ENCODE peak calls at places on chromosomes 3 and 15, in nine cellular contexts. I is endothelial cell of umbilical vein, N is IMR-90, M is aorta, R is lower lobe of right lung, Z is A549, J is fibroblast of lung, K is heart left ventricle, C is adrenal gland. T is an unnamed sample. For H3K4me1, the result is how much of the 10 kb centered on the place peaks cover.

GRCh38 chr15:66628976-66629723 is 63.4 kb upstream of the LCTL start:
- DNase-seq in I (no peak), J (no peak), N (no peak), M (no peak), C (no peak), R (peak), K (no peak), Z (no peak), T (no peak)

GRCh38 chr3:43581343-43581742 is 40.5 kb downstream of the ANO10 start:
- DNase-seq in N (peak), Z (no peak), M (no peak), I (no peak), K (no peak), R (no peak), C (no peak), J (peak), T (no peak)

GRCh38 chr15:70509282-70510272 is 253.8 kb downstream of the UACA start:
- DNase-seq in Z (no peak), K (no peak), C (no peak), I (no peak), M (no peak), J (no peak), R (no peak), N (no peak), T (no peak)

GRCh38 chr15:40354408-40355171 is 3.4 kb upstream of the DISP2 start:
- DNase-seq in I (peak), N (peak), R (no peak), C (no peak), J (peak), M (no peak), K (no peak), Z (no peak), T (no peak)

GRCh38 chr3:186506846-186507245 is 37.3 kb downstream of the CRYGS start:
- DNase-seq in Z (no peak), I (no peak), M (no peak), J (no peak), C (no peak), K (no peak), N (no peak), R (no peak), T (no peak)

GRCh38 chr3:57221883-57222282 is 5.6 kb upstream of the APPL1 start:
- DNase-seq in K (no peak), C (no peak), Z (peak), M (no peak), R (no peak), N (peak), J (peak), I (peak), T (no peak)

GRCh38 chr3:193982258-193982659 is 153.7 kb upstream of the HES1 start:
- DNase-seq in K (peak), J (peak), C (no peak), N (no peak), M (peak), R (peak), Z (no peak), I (peak), T (no peak)

GRCh38 chr15:57510647-57511046 is 81.1 kb upstream of the MYZAP start:
- DNase-seq in I (peak), J (peak), R (no peak), Z (no peak), N (peak), M (no peak), C (no peak), K (peak), T (no peak)

GRCh38 chr15:38888701-38889154 is 324.1 kb upstream of the RASGRP1 start:
- DNase-seq in R (no peak), M (no peak), K (no peak), I (no peak), N (no peak), Z (no peak), C (no peak), J (no peak), T (no peak)

DNA sequence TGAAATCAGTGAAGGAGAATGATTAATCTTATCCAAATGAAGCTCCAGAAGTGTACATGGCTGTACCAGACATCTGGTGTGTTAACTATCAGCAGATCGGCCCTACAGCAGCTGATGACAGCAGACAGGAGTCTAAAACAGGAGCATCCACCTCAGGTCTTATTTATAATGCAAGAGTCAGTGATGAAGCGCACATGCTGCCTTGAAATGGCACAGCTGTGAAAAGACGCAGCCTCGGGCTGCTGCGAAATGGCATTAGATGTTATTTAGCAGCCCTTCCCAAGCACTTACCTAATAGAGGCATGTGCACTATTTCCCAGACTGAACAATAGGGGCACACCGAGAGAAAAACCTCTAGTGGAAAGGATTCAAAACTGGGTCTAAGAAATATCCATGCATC is 472.3 kb upstream of the CBLB start:
- DNase-seq in M (no peak), N (peak), Z (no peak), I (no peak), K (no peak), R (no peak), C (no peak), J (peak), T (no peak)
- H3K4me3 ChIP-seq in M (no peak), N (no peak), Z (no peak), I (no peak), K (no peak), R (peak), C (peak), J (peak), T (no peak)

GRCh38 chr15:63531586-63531985 is 27.2 kb downstream of the USP3 start:
- DNase-seq in M (no peak), N (no peak), C (no peak), J (no peak), I (no peak), R (no peak), K (no peak), Z (no peak), T (no peak)
- H3K27ac ChIP-seq in M (no peak), N (no peak), C (no peak), J (no peak), I (no peak), R (no peak), K (no peak), Z (no peak), T (no peak)

GRCh38 chr3:51434110-51434509 is 43.0 kb downstream of the RBM15B start:
- DNase-seq in C (no peak), K (no peak), R (no peak), Z (no peak), M (no peak), N (no peak), I (no peak), J (no peak), T (no peak)
- H3K4me1 ChIP-seq in C (under half), K (under half), R (under half), Z (under half), M (under half), N (under half), I (under half), J (under half), T (under half)

GRCh38 chr3:196098365-196098764 is 16.5 kb upstream of the TFRC start:
- DNase-seq in R (no peak), M (no peak), Z (no peak), C (no peak), I (no peak), K (no peak), J (no peak), N (no peak), T (no peak)

GRCh38 chr3:196093271-196094111 is 11.6 kb upstream of the TFRC start:
- DNase-seq in M (peak), R (no peak), Z (no peak), I (no peak), K (no peak), C (no peak), N (peak), J (peak), T (no peak)

GRCh38 chr3:196096382-196096953 is 14.6 kb upstream of the TFRC start:
- DNase-seq in K (peak), I (no peak), J (no peak), R (no peak), M (peak), N (no peak), C (peak), Z (no peak), T (no peak)

GRCh38 chr3:196097373-196098154 is 15.7 kb upstream of the TFRC start:
- DNase-seq in I (no peak), R (no peak), K (no peak), M (no peak), N (no peak), C (no peak), J (no peak), Z (no peak), T (no peak)
- H3K4me3 ChIP-seq in I (no peak), R (no peak), K (no peak), M (no peak), N (no peak), C (no peak), J (no peak), Z (no peak), T (no peak)

DNA sequence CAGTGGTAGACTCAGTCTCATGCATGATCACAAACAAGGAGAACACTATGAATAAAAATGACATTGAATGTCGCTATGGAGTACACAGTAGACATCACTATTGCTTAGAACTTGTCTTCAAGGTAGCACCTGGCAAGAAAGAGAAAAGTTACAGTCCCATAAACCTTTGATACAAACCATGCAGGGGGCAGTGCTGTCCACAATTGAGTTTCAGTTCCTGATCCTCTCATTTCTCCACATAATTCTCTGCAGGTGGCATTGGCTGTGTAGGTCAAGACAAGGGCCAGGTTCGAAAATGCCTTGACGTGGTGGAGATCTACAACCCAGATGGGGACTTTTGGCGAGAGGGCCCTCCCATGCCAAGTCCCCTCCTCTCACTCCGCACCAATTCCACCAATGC is 47.9 kb downstream of the KBTBD12 start:
- DNase-seq in Z (no peak), I (no peak), M (no peak), C (no peak), R (no peak), J (no peak), N (no peak), K (no peak), T (no peak)
- H3K27ac ChIP-seq in Z (no peak), I (no peak), M (no peak), C (no peak), R (no peak), J (no peak), N (no peak), K (peak), T (no peak)

DNA sequence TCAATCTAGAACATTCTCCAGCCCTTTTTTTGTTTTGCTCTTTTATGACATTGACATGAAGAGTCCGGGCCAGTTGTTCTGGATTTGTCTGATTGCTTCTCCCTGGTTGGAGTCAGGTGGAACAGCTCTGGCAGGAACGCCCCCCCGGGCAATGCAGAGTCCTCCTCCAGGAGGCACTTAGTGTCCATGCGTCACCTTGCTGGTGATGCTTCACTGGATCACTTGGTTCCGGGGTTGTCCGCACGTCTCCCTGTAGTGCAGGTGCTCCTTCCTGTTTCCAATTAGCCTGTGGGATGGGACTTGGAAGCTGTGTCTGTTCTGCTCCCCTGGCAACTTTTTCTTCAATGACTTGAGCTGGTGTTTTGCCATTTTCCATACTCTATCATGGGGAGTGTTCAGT is 9.8 kb downstream of the CSK start:
- DNase-seq in R (no peak), I (no peak), K (no peak), M (no peak), J (no peak), N (no peak), Z (no peak), C (no peak), T (no peak)
- H3K4me1 ChIP-seq in R (half or more), I (under half), K (half or more), M (under half), J (under half), N (under half), Z (under half), C (half or more), T (half or more)

GRCh38 chr3:170002231-170002630 is 35.6 kb upstream of the GPR160 start:
- DNase-seq in J (no peak), R (no peak), C (no peak), K (no peak), M (no peak), I (peak), N (no peak), Z (no peak), T (no peak)
- H3K4me3 ChIP-seq in J (no peak), R (peak), C (no peak), K (peak), M (no peak), I (no peak), N (no peak), Z (no peak), T (no peak)